ENCODE peak calls at places on chromosomes 7 and 10, in nine cellular contexts. One of them, this sample, is unnamed.

GRCh38 chr7:157519798-157520244 is 183.0 kb downstream of the DNAJB6 start:
- DNase-seq in GOT3: no peak
- DNase-seq in EH: no peak
- DNase-seq in stimulated activated CD4-positive, alpha-beta T cell treated with anti-CD3 and anti-CD28 coated beads, Interleukin-12 subunit alpha, Interleukin-12 subunit beta, amount 100 ng/mL, for 48 hours: no peak
- DNase-seq in cardiac muscle cell: no peak
- DNase-seq in epithelial cell of prostate: no peak
- DNase-seq in ELR: no peak
- DNase-seq in left colon: no peak
- DNase-seq in MCF 10A: no peak
- DNase-seq in this sample: no peak

GRCh38 chr7:143958781-143959180 is 4.1 kb downstream of the OR2F1 start:
- DNase-seq in GOT3: no peak
- DNase-seq in EH: peak; percentile 18
- DNase-seq in stimulated activated CD4-positive, alpha-beta T cell treated with anti-CD3 and anti-CD28 coated beads, Interleukin-12 subunit alpha, Interleukin-12 subunit beta, amount 100 ng/mL, for 48 hours: no peak
- DNase-seq in cardiac muscle cell: no peak
- DNase-seq in epithelial cell of prostate: no peak
- DNase-seq in ELR: no peak
- DNase-seq in left colon: no peak
- DNase-seq in MCF 10A: no peak
- DNase-seq in this sample: no peak

GRCh38 chr7:117715784-117716445 is 157.3 kb downstream of the CTTNBP2 start:
- DNase-seq in GOT3: peak; percentile 1
- DNase-seq in EH: peak; percentile 54
- DNase-seq in stimulated activated CD4-positive, alpha-beta T cell treated with anti-CD3 and anti-CD28 coated beads, Interleukin-12 subunit alpha, Interleukin-12 subunit beta, amount 100 ng/mL, for 48 hours: no peak
- DNase-seq in cardiac muscle cell: peak; percentile 68
- DNase-seq in epithelial cell of prostate: peak; percentile 16
- DNase-seq in ELR: peak; percentile 63
- DNase-seq in left colon: peak; percentile 37
- DNase-seq in MCF 10A: peak; percentile 62
- DNase-seq in this sample: peak; percentile 45

GRCh38 chr10:54067361-54067760 is 733.7 kb downstream of the PCDH15 start:
- DNase-seq in GOT3: no peak
- DNase-seq in EH: no peak
- DNase-seq in stimulated activated CD4-positive, alpha-beta T cell treated with anti-CD3 and anti-CD28 coated beads, Interleukin-12 subunit alpha, Interleukin-12 subunit beta, amount 100 ng/mL, for 48 hours: no peak
- DNase-seq in cardiac muscle cell: peak; percentile 11
- DNase-seq in epithelial cell of prostate: no peak
- DNase-seq in ELR: no peak
- DNase-seq in left colon: no peak
- DNase-seq in MCF 10A: no peak
- DNase-seq in this sample: no peak

GRCh38 chr7:35533877-35534276 is 161.1 kb downstream of the HERPUD2 start:
- DNase-seq in GOT3: no peak
- DNase-seq in EH: no peak
- DNase-seq in stimulated activated CD4-positive, alpha-beta T cell treated with anti-CD3 and anti-CD28 coated beads, Interleukin-12 subunit alpha, Interleukin-12 subunit beta, amount 100 ng/mL, for 48 hours: no peak
- DNase-seq in cardiac muscle cell: no peak
- DNase-seq in epithelial cell of prostate: no peak
- DNase-seq in ELR: no peak
- DNase-seq in left colon: no peak
- DNase-seq in MCF 10A: no peak
- DNase-seq in this sample: no peak

GRCh38 chr7:36128448-36129047 is 24.5 kb upstream of the EEPD1 start:
- DNase-seq in GOT3: peak; percentile 62
- DNase-seq in EH: peak; percentile 94
- DNase-seq in stimulated activated CD4-positive, alpha-beta T cell treated with anti-CD3 and anti-CD28 coated beads, Interleukin-12 subunit alpha, Interleukin-12 subunit beta, amount 100 ng/mL, for 48 hours: no peak
- DNase-seq in cardiac muscle cell: no peak
- DNase-seq in epithelial cell of prostate: peak; percentile 64
- DNase-seq in ELR: peak; percentile 94
- DNase-seq in left colon: peak; percentile 90
- DNase-seq in MCF 10A: peak; percentile 96
- DNase-seq in this sample: peak; percentile 78

GRCh38 chr10:73134727-73135126 is 24.5 kb downstream of the NUDT13 start:
- DNase-seq in GOT3: no peak
- DNase-seq in EH: no peak
- DNase-seq in stimulated activated CD4-positive, alpha-beta T cell treated with anti-CD3 and anti-CD28 coated beads, Interleukin-12 subunit alpha, Interleukin-12 subunit beta, amount 100 ng/mL, for 48 hours: no peak
- DNase-seq in cardiac muscle cell: no peak
- DNase-seq in epithelial cell of prostate: no peak
- DNase-seq in ELR: no peak
- DNase-seq in left colon: no peak
- DNase-seq in MCF 10A: no peak
- DNase-seq in this sample: no peak

GRCh38 chr10:33483124-33483794 is 148.8 kb upstream of the NRP1 start:
- DNase-seq in GOT3: no peak
- DNase-seq in EH: no peak
- DNase-seq in stimulated activated CD4-positive, alpha-beta T cell treated with anti-CD3 and anti-CD28 coated beads, Interleukin-12 subunit alpha, Interleukin-12 subunit beta, amount 100 ng/mL, for 48 hours: no peak
- DNase-seq in cardiac muscle cell: no peak
- DNase-seq in epithelial cell of prostate: no peak
- DNase-seq in ELR: no peak
- DNase-seq in left colon: no peak
- DNase-seq in MCF 10A: no peak
- DNase-seq in this sample: no peak

GRCh38 chr10:110420401-110421193 is 77.1 kb upstream of the DUSP5 start:
- DNase-seq in GOT3: no peak
- DNase-seq in EH: peak; percentile 69
- DNase-seq in stimulated activated CD4-positive, alpha-beta T cell treated with anti-CD3 and anti-CD28 coated beads, Interleukin-12 subunit alpha, Interleukin-12 subunit beta, amount 100 ng/mL, for 48 hours: no peak
- DNase-seq in cardiac muscle cell: no peak
- DNase-seq in epithelial cell of prostate: no peak
- DNase-seq in ELR: peak; percentile 72
- DNase-seq in left colon: no peak
- DNase-seq in MCF 10A: peak; percentile 82
- DNase-seq in this sample: no peak

GRCh38 chr10:7572435-7572834 is 94.3 kb downstream of the ITIH5 start:
- DNase-seq in GOT3: no peak
- DNase-seq in EH: no peak
- DNase-seq in stimulated activated CD4-positive, alpha-beta T cell treated with anti-CD3 and anti-CD28 coated beads, Interleukin-12 subunit alpha, Interleukin-12 subunit beta, amount 100 ng/mL, for 48 hours: no peak
- DNase-seq in cardiac muscle cell: no peak
- DNase-seq in epithelial cell of prostate: no peak
- DNase-seq in ELR: no peak
- DNase-seq in left colon: peak; percentile 46
- DNase-seq in MCF 10A: peak; percentile 18
- DNase-seq in this sample: no peak

GRCh38 chr10:110175406-110175805 is 32.0 kb upstream of the MXI1 start:
- DNase-seq in GOT3: no peak
- DNase-seq in EH: no peak
- DNase-seq in stimulated activated CD4-positive, alpha-beta T cell treated with anti-CD3 and anti-CD28 coated beads, Interleukin-12 subunit alpha, Interleukin-12 subunit beta, amount 100 ng/mL, for 48 hours: no peak
- DNase-seq in cardiac muscle cell: no peak
- DNase-seq in epithelial cell of prostate: peak; percentile 45
- DNase-seq in ELR: no peak
- DNase-seq in left colon: peak; percentile 5
- DNase-seq in MCF 10A: no peak
- DNase-seq in this sample: peak; percentile 76

GRCh38 chr7:112399501-112399900 is 50.8 kb upstream of the IFRD1 start:
- DNase-seq in GOT3: no peak
- DNase-seq in EH: peak; percentile 10
- DNase-seq in stimulated activated CD4-positive, alpha-beta T cell treated with anti-CD3 and anti-CD28 coated beads, Interleukin-12 subunit alpha, Interleukin-12 subunit beta, amount 100 ng/mL, for 48 hours: no peak
- DNase-seq in cardiac muscle cell: no peak
- DNase-seq in epithelial cell of prostate: no peak
- DNase-seq in ELR: peak; percentile 31
- DNase-seq in left colon: no peak
- DNase-seq in MCF 10A: no peak
- DNase-seq in this sample: no peak

GRCh38 chr10:63976538-63976937 is 455.3 kb downstream of the REEP3 start:
- DNase-seq in GOT3: no peak
- DNase-seq in EH: peak; percentile 39
- DNase-seq in stimulated activated CD4-positive, alpha-beta T cell treated with anti-CD3 and anti-CD28 coated beads, Interleukin-12 subunit alpha, Interleukin-12 subunit beta, amount 100 ng/mL, for 48 hours: peak; percentile 23
- DNase-seq in cardiac muscle cell: peak; percentile 74
- DNase-seq in epithelial cell of prostate: no peak
- DNase-seq in ELR: peak; percentile 28
- DNase-seq in left colon: no peak
- DNase-seq in MCF 10A: peak; percentile 69
- DNase-seq in this sample: no peak

GRCh38 chr10:75201793-75202307 is 8.7 kb upstream of the VDAC2 start:
- DNase-seq in GOT3: no peak
- DNase-seq in EH: no peak
- DNase-seq in stimulated activated CD4-positive, alpha-beta T cell treated with anti-CD3 and anti-CD28 coated beads, Interleukin-12 subunit alpha, Interleukin-12 subunit beta, amount 100 ng/mL, for 48 hours: no peak
- DNase-seq in cardiac muscle cell: no peak
- DNase-seq in epithelial cell of prostate: no peak
- DNase-seq in ELR: no peak
- DNase-seq in left colon: peak; percentile 69
- DNase-seq in MCF 10A: no peak
- DNase-seq in this sample: no peak

This sample was measured in foreskin keratinocyte.